ENCODE peak calls at places on chromosomes 2 and 18, in seven cellular contexts. One of them, this sample, is unnamed.

GRCh38 chr2:134988994-134989605 is 58.1 kb downstream of the MAP3K19 start:
- DNase-seq in neuronal stem cell: no peak
- DNase-seq in IMR-90: peak; percentile 50
- DNase-seq in trophoblast cell: peak; percentile 57
- DNase-seq in mesendoderm: peak; percentile 27
- DNase-seq in H9: no peak
- DNase-seq in H1: no peak
- DNase-seq in this sample: peak; percentile 49

GRCh38 chr18:54506516-54507261 is 84.4 kb upstream of the DYNAP start:
- DNase-seq in neuronal stem cell: no peak
- DNase-seq in IMR-90: no peak
- DNase-seq in trophoblast cell: no peak
- DNase-seq in mesendoderm: no peak
- DNase-seq in H9: no peak
- DNase-seq in H1: no peak
- DNase-seq in this sample: no peak

GRCh38 chr18:37246779-37247340 is 318.7 kb downstream of the CELF4 start:
- DNase-seq in neuronal stem cell: no peak
- DNase-seq in IMR-90: no peak
- DNase-seq in trophoblast cell: no peak
- DNase-seq in mesendoderm: no peak
- DNase-seq in H9: no peak
- DNase-seq in H1: no peak
- DNase-seq in this sample: no peak

GRCh38 chr2:223010641-223011040 is 41.3 kb upstream of the KCNE4 start:
- DNase-seq in neuronal stem cell: no peak
- DNase-seq in IMR-90: peak; percentile 96
- DNase-seq in trophoblast cell: no peak
- DNase-seq in mesendoderm: no peak
- DNase-seq in H9: no peak
- DNase-seq in H1: no peak
- DNase-seq in this sample: no peak

GRCh38 chr2:240468300-240469238 is 33.1 kb downstream of the GPC1 start:
- DNase-seq in neuronal stem cell: no peak
- DNase-seq in IMR-90: no peak
- DNase-seq in trophoblast cell: peak; percentile 21
- DNase-seq in mesendoderm: no peak
- DNase-seq in H9: peak; percentile 23
- DNase-seq in H1: peak; percentile 51
- DNase-seq in this sample: no peak

GRCh38 chr2:241873803-241874110 is 4.2 kb downstream of the RTP5 start:
- DNase-seq in neuronal stem cell: no peak
- DNase-seq in IMR-90: no peak
- DNase-seq in trophoblast cell: no peak
- DNase-seq in mesendoderm: no peak
- DNase-seq in H9: no peak
- DNase-seq in H1: no peak
- DNase-seq in this sample: no peak

GRCh38 chr18:76953186-76953982 is 131.0 kb downstream of the ZNF236 start:
- DNase-seq in neuronal stem cell: no peak
- DNase-seq in IMR-90: peak; percentile 7
- DNase-seq in trophoblast cell: peak; percentile 36
- DNase-seq in mesendoderm: no peak
- DNase-seq in H9: no peak
- DNase-seq in H1: no peak
- DNase-seq in this sample: no peak

GRCh38 chr2:96264086-96264485 is 1.7 kb downstream of the TMEM127 start:
- DNase-seq in neuronal stem cell: no peak
- DNase-seq in IMR-90: peak; percentile 29
- DNase-seq in trophoblast cell: no peak
- DNase-seq in mesendoderm: peak; percentile 55
- DNase-seq in H9: no peak
- DNase-seq in H1: no peak
- DNase-seq in this sample: peak; percentile 33

GRCh38 chr2:17319090-17319489 is 199.2 kb downstream of the RAD51AP2 start:
- DNase-seq in neuronal stem cell: no peak
- DNase-seq in IMR-90: no peak
- DNase-seq in trophoblast cell: no peak
- DNase-seq in mesendoderm: no peak
- DNase-seq in H9: no peak
- DNase-seq in H1: no peak
- DNase-seq in this sample: no peak

GRCh38 chr2:42769583-42770287 is 5.8 kb upstream of the OXER1 start:
- DNase-seq in neuronal stem cell: no peak
- DNase-seq in IMR-90: no peak
- DNase-seq in trophoblast cell: no peak
- DNase-seq in mesendoderm: no peak
- DNase-seq in H9: no peak
- DNase-seq in H1: peak; percentile 43
- DNase-seq in this sample: no peak

DNA sequence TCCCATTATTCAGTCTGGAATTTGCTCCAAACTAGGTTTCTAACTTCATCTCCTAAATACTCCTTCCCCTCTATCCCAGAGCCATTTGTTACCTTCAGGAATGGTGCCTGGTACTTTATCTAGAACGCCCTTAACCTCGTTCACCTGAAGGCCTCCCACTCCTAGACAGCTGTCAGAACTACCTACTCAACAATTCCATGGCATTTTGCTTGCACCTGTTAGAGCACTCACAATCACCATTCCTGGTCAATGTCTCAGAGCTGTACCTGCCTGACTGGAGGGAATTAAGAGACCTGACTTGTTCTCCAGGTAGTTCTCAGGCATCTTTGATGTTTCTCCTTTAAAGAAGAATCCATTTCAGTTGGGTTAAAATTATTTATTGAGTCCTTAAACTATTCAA is 88.9 kb downstream of the GAREM1 start:
- DNase-seq in neuronal stem cell: no peak
- DNase-seq in IMR-90: no peak
- DNase-seq in trophoblast cell: peak; percentile 95
- DNase-seq in mesendoderm: no peak
- DNase-seq in H9: no peak
- DNase-seq in H1: no peak
- DNase-seq in this sample: no peak
- H3K4ac ChIP-seq in neuronal stem cell: no peak overlapping the region
- H3K4ac ChIP-seq in IMR-90: no peak overlapping the region
- H3K4ac ChIP-seq in trophoblast cell: no peak overlapping the region
- H3K4ac ChIP-seq in mesendoderm: no peak overlapping the region
- H3K4ac ChIP-seq in H9: no peak overlapping the region
- H3K4ac ChIP-seq in H1: no peak overlapping the region
- H3K4ac ChIP-seq in this sample: no peak overlapping the region

GRCh38 chr2:68043719-68044498 is 18.9 kb downstream of the C1D start:
- DNase-seq in neuronal stem cell: no peak
- DNase-seq in IMR-90: peak; percentile 87
- DNase-seq in trophoblast cell: no peak
- DNase-seq in mesendoderm: no peak
- DNase-seq in H9: no peak
- DNase-seq in H1: no peak
- DNase-seq in this sample: peak; percentile 86
- H3K4ac ChIP-seq in neuronal stem cell: no peak overlapping the region
- H3K4ac ChIP-seq in IMR-90: peak overlapping the region; percentile 32
- H3K4ac ChIP-seq in trophoblast cell: no peak overlapping the region
- H3K4ac ChIP-seq in mesendoderm: no peak overlapping the region
- H3K4ac ChIP-seq in H9: no peak overlapping the region
- H3K4ac ChIP-seq in H1: no peak overlapping the region
- H3K4ac ChIP-seq in this sample: peak overlapping the region; percentile 49

GRCh38 chr2:27379383-27379839 is 1.1 kb downstream of the ZNF513 start:
- DNase-seq in neuronal stem cell: no peak
- DNase-seq in IMR-90: no peak
- DNase-seq in trophoblast cell: no peak
- DNase-seq in mesendoderm: no peak
- DNase-seq in H9: no peak
- DNase-seq in H1: no peak
- DNase-seq in this sample: no peak

GRCh38 chr2:27377618-27378095 is 2.9 kb downstream of the ZNF513 start:
- DNase-seq in neuronal stem cell: no peak
- DNase-seq in IMR-90: no peak
- DNase-seq in trophoblast cell: no peak
- DNase-seq in mesendoderm: no peak
- DNase-seq in H9: no peak
- DNase-seq in H1: peak; percentile 48
- DNase-seq in this sample: no peak

GRCh38 chr2:27378096-27378808 is 2.3 kb downstream of the ZNF513 start:
- DNase-seq in neuronal stem cell: no peak
- DNase-seq in IMR-90: no peak
- DNase-seq in trophoblast cell: no peak
- DNase-seq in mesendoderm: no peak
- DNase-seq in H9: peak; percentile 35
- DNase-seq in H1: peak; percentile 52
- DNase-seq in this sample: no peak

GRCh38 chr2:27379840-27380625 is 501 bp downstream of the ZNF513 start:
- DNase-seq in neuronal stem cell: peak; percentile 71
- DNase-seq in IMR-90: peak; percentile 76
- DNase-seq in trophoblast cell: peak; percentile 10
- DNase-seq in mesendoderm: peak; percentile 69
- DNase-seq in H9: peak; percentile 43
- DNase-seq in H1: no peak
- DNase-seq in this sample: peak; percentile 82

GRCh38 chr2:27378809-27379290 is 1.7 kb downstream of the ZNF513 start:
- DNase-seq in neuronal stem cell: no peak
- DNase-seq in IMR-90: no peak
- DNase-seq in trophoblast cell: no peak
- DNase-seq in mesendoderm: no peak
- DNase-seq in H9: no peak
- DNase-seq in H1: no peak
- DNase-seq in this sample: no peak
- H3K4ac ChIP-seq in neuronal stem cell: no peak overlapping the region
- H3K4ac ChIP-seq in IMR-90: no peak overlapping the region
- H3K4ac ChIP-seq in trophoblast cell: peak overlapping the region; percentile 7
- H3K4ac ChIP-seq in mesendoderm: no peak overlapping the region
- H3K4ac ChIP-seq in H9: no peak overlapping the region
- H3K4ac ChIP-seq in H1: no peak overlapping the region
- H3K4ac ChIP-seq in this sample: no peak overlapping the region

GRCh38 chr2:71605781-71606241 is 152.4 kb downstream of the DYSF start:
- DNase-seq in neuronal stem cell: no peak
- DNase-seq in IMR-90: no peak
- DNase-seq in trophoblast cell: no peak
- DNase-seq in mesendoderm: no peak
- DNase-seq in H9: peak; percentile 20
- DNase-seq in H1: no peak
- DNase-seq in this sample: no peak
- H3K4ac ChIP-seq in neuronal stem cell: no peak overlapping the region
- H3K4ac ChIP-seq in IMR-90: no peak overlapping the region
- H3K4ac ChIP-seq in trophoblast cell: no peak overlapping the region
- H3K4ac ChIP-seq in mesendoderm: no peak overlapping the region
- H3K4ac ChIP-seq in H9: no peak overlapping the region
- H3K4ac ChIP-seq in H1: no peak overlapping the region
- H3K4ac ChIP-seq in this sample: no peak overlapping the region